ENCODE peak calls at places on chromosomes 2 and 18, in ten cellular contexts. G, N, J, H, S, X, M, Z, P and O are unnamed samples.

GRCh38 chr2:126883661-126884030 is 15.0 kb upstream of the TEX51 start:
- DNase-seq in X (no peak), N (no peak), H (no peak), M (no peak), J (no peak), G (no peak), S (no peak), P (peak; percentile 7), Z (no peak), O (no peak)

GRCh38 chr2:199309973-199310372 is 147.8 kb downstream of the SATB2 start:
- DNase-seq in G (no peak), P (no peak), N (no peak), J (no peak), Z (no peak), S (no peak), X (no peak), M (no peak), H (no peak), O (no peak)

GRCh38 chr2:225864394-225864793 is 464.9 kb downstream of the NYAP2 start:
- DNase-seq in G (no peak), Z (no peak), J (no peak), N (no peak), P (no peak), X (no peak), M (no peak), H (no peak), S (no peak), O (no peak)

GRCh38 chr2:224038049-224038829 is 847 bp downstream of the SERPINE2 start:
- DNase-seq in Z (peak; percentile 77), N (peak; percentile 16), S (peak; percentile 84), X (peak; percentile 46), P (no peak), G (peak; percentile 15), H (peak; percentile 33), J (no peak), M (peak; percentile 10), O (peak; percentile 31)

GRCh38 chr2:47073641-47074040 is 81.5 kb downstream of the STPG4 start:
- DNase-seq in M (no peak), Z (no peak), G (peak; percentile 67), S (peak; percentile 71), N (no peak), P (no peak), J (no peak), X (no peak), H (no peak), O (no peak)

GRCh38 chr18:67916142-67916541 is 399.6 kb upstream of the DSEL start:
- DNase-seq in H (no peak), P (no peak), X (no peak), S (no peak), G (no peak), Z (no peak), N (peak; percentile 8), M (no peak), J (no peak), O (no peak)

GRCh38 chr2:190746971-190747761 is 98.3 kb downstream of the NAB1 start:
- DNase-seq in J (no peak), X (no peak), Z (no peak), H (no peak), P (no peak), M (no peak), G (no peak), N (peak; percentile 44), S (no peak), O (no peak)

GRCh38 chr2:149449017-149449416 is 118.6 kb downstream of the LYPD6 start:
- DNase-seq in J (no peak), G (no peak), N (no peak), H (no peak), X (no peak), P (no peak), S (no peak), Z (no peak), M (no peak), O (no peak)

GRCh38 chr2:84493494-84493893 is 22.8 kb upstream of the DNAH6 start:
- DNase-seq in Z (no peak), X (no peak), S (no peak), N (peak; percentile 60), M (no peak), G (no peak), P (no peak), J (no peak), H (no peak), O (no peak)

GRCh38 chr2:159286709-159287441 is 372 bp upstream of the WDSUB1 start:
- DNase-seq in X (peak; percentile 93), J (peak; percentile 99), H (peak; percentile 97), P (peak; percentile 98), S (peak; percentile 100), G (peak; percentile 100), Z (peak; percentile 99), N (peak; percentile 96), M (peak; percentile 99), O (peak; percentile 89)
- TF ChIP-seq POLR2A in X (peak; percentile 45), J (peak; percentile 96), H (peak; percentile 92), P (peak; percentile 17), S (peak; percentile 44), G (peak; percentile 60), Z (peak; percentile 90), N (peak; percentile 96), M (peak; percentile 70), O (peak; percentile 74)

DNA sequence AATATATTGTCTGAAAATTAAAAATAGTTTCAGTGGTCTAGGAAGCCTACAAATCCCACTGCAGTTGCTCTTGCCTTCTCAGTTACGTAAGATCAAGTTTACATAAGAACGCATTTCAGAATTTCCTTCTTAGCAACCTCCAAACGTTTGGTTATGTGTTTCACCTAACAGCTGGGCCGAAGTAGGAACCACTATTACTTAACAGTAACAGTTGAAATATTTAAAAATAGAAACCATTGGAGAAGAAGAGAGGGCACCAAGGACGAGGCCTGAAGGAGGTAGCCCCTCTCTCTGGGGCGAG is 177.8 kb downstream of the HDAC4 start:
- DNase-seq in H (peak; percentile 25), P (no peak), M (no peak), X (no peak), Z (no peak), G (no peak), J (no peak), S (no peak), N (no peak), O (no peak)
- TF ChIP-seq POLR2AphosphoS5 in H (no peak), P (no peak), M (no peak), X (no peak), Z (no peak), G (peak; percentile 24), J (no peak), S (no peak), N (no peak), O (no peak)

GRCh38 chr2:10432315-10433181 is 15.6 kb downstream of the ODC1 start:
- DNase-seq in X (no peak), N (peak; percentile 17), P (no peak), Z (peak; percentile 77), M (no peak), G (peak; percentile 75), H (no peak), J (no peak), S (peak; percentile 85), O (no peak)
- TF ChIP-seq POLR2A in X (no peak), N (peak; percentile 19), P (no peak), Z (no peak), M (no peak), G (peak; percentile 52), H (no peak), J (no peak), S (no peak), O (no peak)

GRCh38 chr18:72640552-72640951 is 96.4 kb upstream of the CBLN2 start:
- DNase-seq in J (no peak), G (no peak), H (no peak), Z (no peak), N (no peak), P (no peak), X (no peak), M (no peak), S (no peak), O (no peak)

GRCh38 chr18:72638353-72638752 is 94.2 kb upstream of the CBLN2 start:
- DNase-seq in H (no peak), X (no peak), J (no peak), M (no peak), Z (no peak), P (no peak), G (no peak), N (no peak), S (no peak), O (no peak)

GRCh38 chr18:72634500-72634899 is 90.4 kb upstream of the CBLN2 start:
- DNase-seq in S (no peak), J (no peak), X (no peak), H (no peak), M (no peak), Z (no peak), N (no peak), G (no peak), P (no peak), O (no peak)

GRCh38 chr18:72637319-72638113 is 93.4 kb upstream of the CBLN2 start:
- DNase-seq in P (no peak), J (no peak), S (no peak), H (no peak), Z (no peak), M (no peak), G (no peak), X (no peak), N (no peak), O (no peak)
- TF ChIP-seq POLR2AphosphoS5 in P (no peak), J (no peak), S (no peak), H (no peak), Z (no peak), M (no peak), G (no peak), X (no peak), N (no peak), O (no peak)

DNA sequence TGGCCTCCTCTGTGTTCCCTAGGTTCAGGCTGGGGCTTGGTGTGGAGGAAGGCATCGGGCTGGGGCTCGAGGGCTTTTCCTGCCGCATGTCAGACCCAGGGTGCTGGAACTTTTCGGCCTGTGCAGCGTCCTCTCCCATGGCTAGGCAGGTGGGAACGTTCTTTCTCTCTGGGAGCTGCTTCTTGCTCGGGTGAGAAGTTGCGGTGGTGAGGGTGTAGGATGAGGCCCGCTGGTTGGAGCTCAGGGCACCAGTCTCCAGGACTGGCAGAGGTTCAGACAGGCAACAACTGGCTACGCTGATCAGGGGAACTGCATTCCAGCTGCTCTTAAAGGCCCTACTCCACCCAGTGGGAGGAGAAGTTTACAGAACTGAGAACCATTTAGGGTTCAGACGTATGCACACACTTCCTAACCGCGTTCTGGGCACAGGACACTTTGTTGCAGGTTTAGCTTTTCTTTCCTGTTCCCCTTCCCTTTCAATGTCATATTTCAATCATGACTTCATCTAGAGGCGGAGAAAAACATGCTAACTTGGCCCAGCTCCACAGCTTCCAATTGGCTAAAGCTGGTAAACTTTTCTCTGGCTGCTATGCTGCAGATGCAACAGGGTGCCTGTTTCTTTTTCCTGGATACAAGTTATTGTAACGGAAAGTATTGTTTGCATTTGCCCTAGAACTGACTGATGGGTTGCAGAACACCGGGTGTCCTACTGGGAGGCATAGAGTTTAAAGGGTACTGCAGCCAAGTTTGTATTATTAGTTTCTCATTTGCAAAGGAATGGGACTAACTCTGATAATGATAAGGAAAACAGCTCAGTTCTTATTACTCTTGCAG is at the start of gene CAVIN2:
- DNase-seq in H (peak; percentile 95), J (peak; percentile 48), N (peak; percentile 100), M (peak; percentile 48), X (no peak), P (no peak), G (peak; percentile 50), S (peak; percentile 76), Z (no peak), O (no peak)
- TF ChIP-seq POLR2A in H (peak; percentile 49), J (peak; percentile 46), N (peak; percentile 98), M (no peak), X (no peak), P (no peak), G (peak; percentile 59), S (no peak), Z (no peak), O (no peak)